ENCODE peak calls at places on chromosomes 16 and 17, in four cellular contexts. R is neural crest cell, A is cardiac muscle cell, L is left ventricle myocardium inferior. M is an unnamed sample.

GRCh38 chr16:4090476-4090875 is 25.8 kb downstream of the ADCY9 start:
- DNase-seq in R (no peak), A (no peak), L (peak), M (no peak)

GRCh38 chr17:76382305-76382802 is 2.1 kb upstream of the SPHK1 start:
- DNase-seq in R (peak), A (peak), L (no peak), M (no peak)

GRCh38 chr16:4591191-4591590 is 23.5 kb downstream of the UBALD1 start:
- DNase-seq in R (no peak), A (no peak), L (no peak), M (no peak)

GRCh38 chr17:10200645-10201044 is 2.2 kb upstream of the GAS7 start:
- DNase-seq in R (no peak), A (no peak), L (no peak), M (no peak)

GRCh38 chr17:17710728-17711541 is 29.7 kb downstream of the RAI1 start:
- DNase-seq in R (no peak), A (no peak), L (no peak), M (peak)

GRCh38 chr17:58267347-58268324 is 13.1 kb downstream of the MPO start:
- DNase-seq in R (no peak), A (no peak), L (no peak), M (no peak)

GRCh38 chr17:34254651-34255380 is at the start of gene CCL2:
- DNase-seq in R (peak), A (peak), L (peak), M (no peak)

GRCh38 chr17:794876-795275 is 12.7 kb downstream of the MRM3 start:
- DNase-seq in R (peak), A (peak), L (peak), M (peak)

GRCh38 chr16:70510216-70510615 is 13.1 kb downstream of the COG4 start:
- DNase-seq in R (no peak), A (no peak), L (no peak), M (no peak)

GRCh38 chr16:871562-872330 is 71.2 kb upstream of the GNG13 start:
- DNase-seq in R (no peak), A (no peak), L (peak), M (no peak)

GRCh38 chr17:21396237-21396636 is 20.1 kb downstream of the KCNJ12 start:
- DNase-seq in R (no peak), A (no peak), L (no peak), M (no peak)

GRCh38 chr16:5196204-5196603 is 98.6 kb upstream of the EEF2KMT start:
- DNase-seq in R (no peak), A (no peak), L (no peak), M (no peak)

GRCh38 chr17:63150994-63151464 is 185.0 kb downstream of the TANC2 start:
- DNase-seq in R (peak), A (peak), L (no peak), M (no peak)

GRCh38 chr16:12290868-12291267 is 314.3 kb downstream of the SNX29 start:
- DNase-seq in R (no peak), A (no peak), L (no peak), M (no peak)

GRCh38 chr17:21275047-21275578 is 9.4 kb upstream of the MAP2K3 start:
- DNase-seq in R (no peak), A (peak), L (no peak), M (no peak)

GRCh38 chr17:4198995-4199394 is 56.0 kb downstream of the CYB5D2 start:
- DNase-seq in R (no peak), A (no peak), L (no peak), M (no peak)

GRCh38 chr17:60284709-60285108 is 107.2 kb downstream of the USP32 start:
- DNase-seq in R (no peak), A (no peak), L (no peak), M (no peak)

GRCh38 chr17:40313660-40314556 is 4.9 kb downstream of the RARA start:
- DNase-seq in R (no peak), A (no peak), L (no peak), M (no peak)

GRCh38 chr17:78356163-78356713 is 3.6 kb downstream of the SOCS3 start:
- DNase-seq in R (no peak), A (peak), L (no peak), M (peak)

GRCh38 chr17:4154201-4154600 is 11.2 kb downstream of the CYB5D2 start:
- DNase-seq in R (no peak), A (no peak), L (no peak), M (no peak)

GRCh38 chr16:88769617-88770458 is 15.2 kb downstream of the PIEZO1 start:
- DNase-seq in R (no peak), A (peak), L (no peak), M (no peak)

GRCh38 chr17:17228521-17229279 is 8.3 kb downstream of the FLCN start:
- DNase-seq in R (no peak), A (no peak), L (no peak), M (no peak)

GRCh38 chr17:44108440-44109311 is 14.8 kb downstream of the HDAC5 start:
- DNase-seq in R (no peak), A (no peak), L (peak), M (peak)

GRCh38 chr16:8850279-8850885 is 18.4 kb downstream of the CARHSP1 start:
- DNase-seq in R (no peak), A (no peak), L (peak), M (no peak)

GRCh38 chr16:84478172-84478948 is 26.1 kb downstream of the MEAK7 start:
- DNase-seq in R (no peak), A (no peak), L (no peak), M (no peak)

GRCh38 chr17:79177877-79178276 is 103.3 kb downstream of the ENGASE start:
- DNase-seq in R (no peak), A (no peak), L (no peak), M (no peak)

GRCh38 chr17:49582055-49582703 is 6.5 kb downstream of the NXPH3 start:
- DNase-seq in R (no peak), A (no peak), L (no peak), M (no peak)

GRCh38 chr17:80991645-80992076 is at the start of gene CHMP6:
- DNase-seq in R (peak), A (peak), L (peak), M (peak)

GRCh38 chr16:51538707-51539604 is 387.9 kb upstream of the SALL1 start:
- DNase-seq in R (no peak), A (no peak), L (no peak), M (no peak)

GRCh38 chr17:12789075-12789975 is at the start of gene ARHGAP44:
- DNase-seq in R (peak), A (peak), L (peak), M (peak)

GRCh38 chr17:74922694-74923537 is at the start of gene USH1G:
- DNase-seq in R (no peak), A (peak), L (no peak), M (no peak)

M was measured in NCI-H460.